ENCODE peak calls at places on chromosomes 6 and 20, in six cellular contexts. W is neural progenitor cell, Y is HCT116, D is GM23248, N is tibial nerve, R is ovary. A is an unnamed sample. For H3K4me1, the result is how much of the 10 kb centered on the place peaks cover.

GRCh38 chr6:44294832-44295791 is 18.0 kb downstream of the AARS2 start:
- DNase-seq in W (no peak), Y (no peak), D (no peak), N (no peak), R (no peak), A (no peak)

GRCh38 chr6:152048921-152049320 is 241.4 kb downstream of the ESR1 start:
- DNase-seq in W (no peak), Y (no peak), D (no peak), N (no peak), R (no peak), A (no peak)

GRCh38 chr6:25627001-25627400 is 25.0 kb upstream of the SCGN start:
- DNase-seq in W (no peak), Y (no peak), D (no peak), N (no peak), R (no peak), A (no peak)

GRCh38 chr6:126312013-126312665 is 27.8 kb upstream of the CENPW start:
- DNase-seq in W (peak), Y (peak), D (peak), N (no peak), R (no peak), A (peak)

GRCh38 chr6:111989743-111990142 is 64.2 kb upstream of the CCN6 start:
- DNase-seq in W (no peak), Y (no peak), D (no peak), N (no peak), R (no peak), A (no peak)

GRCh38 chr6:27100921-27101320 is 146.6 kb upstream of the PRSS16 start:
- DNase-seq in W (no peak), Y (no peak), D (no peak), N (no peak), R (no peak), A (no peak)

GRCh38 chr6:143253630-143254029 is 192.9 kb downstream of the AIG1 start:
- DNase-seq in W (no peak), Y (no peak), D (no peak), N (no peak), R (no peak), A (no peak)

GRCh38 chr6:116100419-116101297 is at the start of gene NT5DC1:
- DNase-seq in W (peak), Y (peak), D (peak), N (peak), R (peak), A (peak)

GRCh38 chr6:98343004-98343403 is 491.4 kb upstream of the POU3F2 start:
- DNase-seq in W (no peak), Y (no peak), D (no peak), N (no peak), R (no peak), A (no peak)

GRCh38 chr6:168533428-168533827 is 92.4 kb downstream of the SMOC2 start:
- DNase-seq in W (no peak), Y (no peak), D (no peak), N (peak), R (peak), A (no peak)

GRCh38 chr6:87697581-87698552 is 4.2 kb downstream of the AKIRIN2 start:
- DNase-seq in W (peak), Y (no peak), D (peak), N (no peak), R (no peak), A (no peak)

GRCh38 chr6:143999406-143999805 is 8.7 kb downstream of the PLAGL1 start:
- DNase-seq in W (no peak), Y (no peak), D (peak), N (no peak), R (no peak), A (no peak)

GRCh38 chr6:88725111-88725711 is 238.2 kb downstream of the RNGTT start:
- DNase-seq in W (peak), Y (no peak), D (peak), N (no peak), R (peak), A (peak)

GRCh38 chr6:158536891-158537798 is 22.7 kb upstream of the TMEM181 start:
- DNase-seq in W (peak), Y (peak), D (peak), N (no peak), R (no peak), A (peak)

GRCh38 chr6:83192871-83193746 is at the start of the genes PGM3 and RWDD2A:
- DNase-seq in W (peak), Y (peak), D (peak), N (peak), R (peak), A (peak)

GRCh38 chr20:40728470-40728869 is 39.4 kb upstream of the MAFB start:
- DNase-seq in W (no peak), Y (no peak), D (peak), N (no peak), R (no peak), A (peak)

GRCh38 chr6:37940074-37940847 is 120.7 kb downstream of the ZFAND3 start:
- DNase-seq in W (no peak), Y (no peak), D (no peak), N (peak), R (peak), A (peak)

GRCh38 chr20:58890454-58891075 is 38.0 kb downstream of the GNAS start:
- DNase-seq in W (peak), Y (no peak), D (peak), N (peak), R (peak), A (peak)

GRCh38 chr20:26205350-26205749 is 508.7 kb upstream of the ZNF337 start:
- DNase-seq in W (no peak), Y (no peak), D (no peak), N (no peak), R (no peak), A (no peak)

GRCh38 chr20:29690274-29690673 is 1567.2 kb upstream of the DEFB115 start:
- DNase-seq in W (no peak), Y (no peak), D (no peak), N (no peak), R (no peak), A (no peak)

GRCh38 chr6:113347420-113347819 is 509.7 kb upstream of the MARCKS start:
- DNase-seq in W (no peak), Y (no peak), D (peak), N (no peak), R (no peak), A (peak)

GRCh38 chr6:9437836-9438235 is 977.0 kb downstream of the TFAP2A start:
- DNase-seq in W (no peak), Y (no peak), D (peak), N (no peak), R (no peak), A (no peak)

GRCh38 chr20:17171750-17172149 is 55.1 kb upstream of the PCSK2 start:
- DNase-seq in W (no peak), Y (no peak), D (peak), N (no peak), R (no peak), A (no peak)

GRCh38 chr6:11714798-11715285 is 63.8 kb downstream of the ADTRP start:
- DNase-seq in W (no peak), Y (no peak), D (no peak), N (no peak), R (no peak), A (no peak)

GRCh38 chr6:107511410-107512070 is 21.6 kb downstream of the SOBP start:
- DNase-seq in W (no peak), Y (no peak), D (no peak), N (peak), R (peak), A (peak)

GRCh38 chr20:52230406-52230805 is 38.8 kb upstream of the ZFP64 start:
- DNase-seq in W (no peak), Y (no peak), D (peak), N (no peak), R (no peak), A (peak)

GRCh38 chr20:54510546-54511129 is 35.2 kb downstream of the DOK5 start:
- DNase-seq in W (peak), Y (no peak), D (no peak), N (no peak), R (no peak), A (peak)

GRCh38 chr6:45946352-45946751 is 69.3 kb downstream of the CLIC5 start:
- DNase-seq in W (peak), Y (no peak), D (peak), N (peak), R (peak), A (peak)

GRCh38 chr6:108564178-108564577 is 3.5 kb downstream of the FOXO3 start:
- DNase-seq in W (no peak), Y (peak), D (peak), N (no peak), R (no peak), A (peak)

GRCh38 chr20:52311209-52311794 is 119.7 kb upstream of the ZFP64 start:
- DNase-seq in W (no peak), Y (no peak), D (no peak), N (no peak), R (no peak), A (peak)

GRCh38 chr20:62956387-62957135 is 4.1 kb downstream of the SLC17A9 start:
- DNase-seq in W (no peak), Y (no peak), D (no peak), N (no peak), R (no peak), A (no peak)
- H3K4me1 ChIP-seq in W (under half), Y (under half), D (under half), N (under half), R (under half), A (under half)

DNA sequence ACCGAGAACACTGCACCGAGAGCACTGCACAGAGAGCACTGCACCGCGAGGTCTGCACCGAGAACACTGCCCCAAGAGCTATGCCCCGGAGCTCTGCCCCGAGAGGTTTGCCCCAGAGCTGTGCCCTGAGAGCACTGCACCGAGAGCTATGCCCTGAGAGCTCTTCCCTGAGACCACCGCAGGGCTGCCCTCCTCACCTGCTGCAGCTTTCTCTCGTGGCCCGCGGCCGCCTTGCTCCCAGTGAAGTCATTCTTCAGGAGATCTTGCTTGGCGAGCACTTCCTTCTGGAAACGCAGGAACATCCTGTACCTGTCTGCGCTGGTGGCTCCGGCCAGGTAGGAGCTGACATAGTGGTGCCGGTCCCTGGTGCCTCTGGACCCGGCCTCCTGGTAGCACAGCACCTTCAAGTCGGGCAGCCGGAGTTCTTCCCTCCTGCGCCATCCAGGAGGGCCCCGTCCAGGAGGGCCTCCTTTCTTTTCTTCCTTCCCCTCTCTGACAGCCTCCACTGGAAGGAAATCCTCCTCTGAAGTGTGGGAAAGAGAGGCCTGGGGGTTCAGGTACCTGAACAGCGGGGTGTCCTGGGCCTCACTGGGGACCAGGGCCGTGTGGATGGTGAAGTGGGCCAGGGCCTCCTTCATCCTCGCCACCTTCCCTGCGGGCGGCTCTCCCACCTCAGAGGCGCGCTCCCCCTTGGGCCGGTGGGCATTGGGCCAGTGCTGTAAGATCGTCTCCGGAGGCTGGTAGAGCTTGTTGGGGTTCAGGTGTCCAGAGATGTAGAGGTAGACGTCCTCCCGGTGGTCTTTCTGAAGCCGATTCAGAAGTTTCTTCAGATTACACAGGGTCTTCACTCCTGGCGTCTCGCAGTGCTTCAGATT is 7.8 kb downstream of the C6orf118 start:
- DNase-seq in W (no peak), Y (no peak), D (no peak), N (no peak), R (no peak), A (no peak)
- H3K4me1 ChIP-seq in W (under half), Y (under half), D (under half), N (under half), R (under half), A (under half)

GRCh38 chr20:50494428-50494827 is 15.8 kb upstream of the PTPN1 start:
- DNase-seq in W (no peak), Y (no peak), D (no peak), N (no peak), R (peak), A (no peak)

GRCh38 chr20:50493881-50494253 is 16.3 kb upstream of the PTPN1 start:
- DNase-seq in W (no peak), Y (no peak), D (no peak), N (no peak), R (peak), A (no peak)

GRCh38 chr20:50491926-50492634 is 18.1 kb upstream of the PTPN1 start:
- DNase-seq in W (no peak), Y (no peak), D (peak), N (no peak), R (no peak), A (no peak)

GRCh38 chr20:50501970-50502745 is 8.0 kb upstream of the PTPN1 start:
- DNase-seq in W (no peak), Y (no peak), D (no peak), N (no peak), R (no peak), A (no peak)

GRCh38 chr20:50496773-50497375 is 13.3 kb upstream of the PTPN1 start:
- DNase-seq in W (no peak), Y (no peak), D (peak), N (no peak), R (no peak), A (no peak)
- H3K4me1 ChIP-seq in W (under half), Y (half or more), D (under half), N (under half), R (under half), A (under half)

GRCh38 chr20:32574296-32575226 is 10.6 kb downstream of the NOL4L start:
- DNase-seq in W (no peak), Y (no peak), D (peak), N (no peak), R (peak), A (no peak)
- H3K4me1 ChIP-seq in W (under half), Y (under half), D (under half), N (under half), R (under half), A (under half)

GRCh38 chr6:127966616-127967015 is 65.8 kb upstream of the THEMIS start:
- DNase-seq in W (no peak), Y (no peak), D (no peak), N (no peak), R (no peak), A (peak)

GRCh38 chr6:127971386-127971785 is 70.5 kb upstream of the THEMIS start:
- DNase-seq in W (no peak), Y (no peak), D (no peak), N (no peak), R (no peak), A (no peak)

GRCh38 chr6:127969701-127970100 is 68.8 kb upstream of the THEMIS start:
- DNase-seq in W (no peak), Y (no peak), D (no peak), N (no peak), R (no peak), A (no peak)

GRCh38 chr6:127967708-127968107 is 66.8 kb upstream of the THEMIS start:
- DNase-seq in W (no peak), Y (no peak), D (no peak), N (no peak), R (no peak), A (no peak)

GRCh38 chr6:127968394-127968793 is 67.5 kb upstream of the THEMIS start:
- DNase-seq in W (no peak), Y (no peak), D (peak), N (no peak), R (no peak), A (no peak)
- H3K4me1 ChIP-seq in W (under half), Y (under half), D (under half), N (under half), R (under half), A (under half)

DNA sequence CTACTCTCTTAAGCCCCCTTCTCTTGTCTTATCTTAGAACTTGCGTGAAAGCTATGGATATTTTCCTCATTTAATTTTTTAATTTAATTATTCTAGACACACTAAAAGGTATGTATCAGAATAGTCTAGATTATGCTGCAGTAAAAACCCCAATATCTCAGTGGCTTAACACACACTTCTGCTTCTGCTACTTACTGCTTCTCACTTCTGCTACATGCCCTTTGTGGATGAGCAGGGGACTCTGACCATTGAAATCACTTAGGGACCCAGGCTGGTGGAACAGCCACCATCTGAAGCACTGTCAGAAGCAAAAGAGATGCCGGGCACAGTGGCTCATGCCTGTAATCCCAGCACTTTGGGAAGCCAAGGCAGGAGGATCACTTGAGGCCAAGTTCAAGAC is 27.2 kb upstream of the SCUBE3 start:
- DNase-seq in W (no peak), Y (no peak), D (no peak), N (no peak), R (no peak), A (no peak)
- H3K4me1 ChIP-seq in W (under half), Y (under half), D (under half), N (under half), R (under half), A (under half)

GRCh38 chr6:29633532-29633901 is 534 bp upstream of the GABBR1 start:
- DNase-seq in W (no peak), Y (no peak), D (no peak), N (no peak), R (no peak), A (no peak)
- H3K4me1 ChIP-seq in W (under half), Y (under half), D (under half), N (under half), R (under half), A (under half)

DNA sequence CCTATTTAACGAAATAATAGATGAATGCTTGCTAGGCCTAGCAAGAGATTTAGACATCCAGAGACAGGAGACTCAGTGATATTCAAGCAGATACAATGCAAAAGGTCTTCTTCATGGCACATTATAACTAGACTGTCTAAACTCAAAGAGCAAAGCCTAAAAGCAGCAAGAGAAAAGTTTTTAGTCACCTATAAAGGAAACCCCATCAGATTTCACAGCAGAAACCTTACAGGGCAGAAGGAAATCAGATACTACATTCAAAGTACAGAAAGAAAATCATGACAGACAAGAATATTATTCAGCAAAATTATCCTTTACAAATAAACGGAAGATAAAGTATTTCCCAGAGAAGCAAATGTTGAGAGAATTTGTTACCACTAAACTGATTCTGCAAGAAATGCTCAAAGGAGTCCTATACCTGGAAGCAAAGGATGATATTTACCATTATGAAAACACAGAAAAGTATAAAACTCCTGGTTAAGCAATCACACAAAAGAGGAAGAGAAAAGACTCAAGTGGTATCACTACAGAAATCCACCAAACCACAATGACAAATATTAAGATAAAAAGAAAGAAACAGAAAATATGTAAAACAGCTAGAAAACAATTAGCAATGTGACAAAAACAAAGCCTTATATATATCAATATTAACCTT is 333.7 kb downstream of the MEI4 start:
- DNase-seq in W (no peak), Y (no peak), D (no peak), N (no peak), R (no peak), A (no peak)
- H3K4me1 ChIP-seq in W (under half), Y (under half), D (under half), N (under half), R (under half), A (under half)

GRCh38 chr6:6843057-6843627 is 254.6 kb downstream of the LY86 start:
- DNase-seq in W (no peak), Y (no peak), D (peak), N (no peak), R (no peak), A (no peak)

GRCh38 chr6:6842301-6842700 is 253.8 kb downstream of the LY86 start:
- DNase-seq in W (no peak), Y (no peak), D (no peak), N (no peak), R (no peak), A (no peak)

GRCh38 chr6:6844451-6844974 is 256.0 kb downstream of the LY86 start:
- DNase-seq in W (no peak), Y (no peak), D (no peak), N (no peak), R (no peak), A (no peak)

GRCh38 chr6:6845603-6846002 is 257.1 kb downstream of the LY86 start:
- DNase-seq in W (no peak), Y (no peak), D (no peak), N (no peak), R (no peak), A (no peak)

GRCh38 chr6:6843777-6844176 is 255.3 kb downstream of the LY86 start:
- DNase-seq in W (no peak), Y (no peak), D (no peak), N (no peak), R (no peak), A (no peak)
- H3K4me1 ChIP-seq in W (under half), Y (under half), D (under half), N (under half), R (under half), A (under half)

GRCh38 chr6:42787018-42787611 is 5.3 kb downstream of the BICRAL start:
- DNase-seq in W (no peak), Y (no peak), D (no peak), N (no peak), R (no peak), A (no peak)
- H3K4me1 ChIP-seq in W (under half), Y (under half), D (under half), N (under half), R (under half), A (under half)